ENCODE peak calls at places on chromosomes 7 and 10, in five cellular contexts. U is GM23338, H is H9, G is MM.1S, E is progenitor cell of endocrine pancreas. C is an unnamed sample.

GRCh38 chr10:6729967-6730366 is 149.9 kb upstream of the PRKCQ start:
- DNase-seq in U (no peak), E (no peak), G (no peak), H (no peak), C (no peak)

GRCh38 chr10:120087109-120087508 is 194.6 kb downstream of the SEC23IP start:
- DNase-seq in E (no peak), G (no peak), U (peak), H (no peak), C (no peak)

GRCh38 chr10:100886946-100887345 is 25.8 kb upstream of the SLF2 start:
- DNase-seq in G (no peak), H (peak), U (no peak), E (no peak), C (no peak)

GRCh38 chr7:71733108-71733870 is 601.3 kb downstream of the GALNT17 start:
- DNase-seq in H (peak), G (peak), U (peak), E (peak), C (peak)

GRCh38 chr7:82605247-82605864 is 161.8 kb upstream of the CACNA2D1 start:
- DNase-seq in H (no peak), E (no peak), G (peak), U (peak), C (no peak)

GRCh38 chr7:98202367-98203195 is 8.7 kb upstream of the BHLHA15 start:
- DNase-seq in E (no peak), H (no peak), U (no peak), G (peak), C (no peak)

GRCh38 chr7:44284881-44285541 is 40.4 kb downstream of the CAMK2B start:
- DNase-seq in U (no peak), E (peak), H (peak), G (no peak), C (peak)

GRCh38 chr7:117157121-117157870 is 165.6 kb downstream of the WNT2 start:
- DNase-seq in G (no peak), H (no peak), U (no peak), E (no peak), C (no peak)

GRCh38 chr10:16049050-16049449 is 188.7 kb upstream of the MINDY3 start:
- DNase-seq in U (peak), H (no peak), G (no peak), E (no peak), C (no peak)

GRCh38 chr10:100041620-100042019 is 31.9 kb upstream of the DNMBP start:
- DNase-seq in H (no peak), U (no peak), G (no peak), E (no peak), C (no peak)

GRCh38 chr7:44531421-44532380 is 9.4 kb downstream of the NPC1L1 start:
- DNase-seq in U (no peak), G (no peak), E (no peak), H (no peak), C (no peak)

GRCh38 chr7:22572937-22573336 is 72.9 kb upstream of the STEAP1B start:
- DNase-seq in U (no peak), H (no peak), E (no peak), G (no peak), C (no peak)

GRCh38 chr10:132306951-132307751 is 599 bp downstream of the STK32C start:
- DNase-seq in U (peak), E (peak), H (peak), G (no peak), C (no peak)

GRCh38 chr10:71221586-71222202 is 9.3 kb downstream of the UNC5B start:
- DNase-seq in G (no peak), E (no peak), U (no peak), H (no peak), C (no peak)

GRCh38 chr10:65358565-65358964 is 1567.3 kb upstream of the LRRTM3 start:
- DNase-seq in U (peak), H (peak), E (no peak), G (peak), C (no peak)

GRCh38 chr10:47379901-47380300 is 4.2 kb downstream of the ZNF488 start:
- DNase-seq in G (no peak), H (peak), U (no peak), E (no peak), C (no peak)

GRCh38 chr10:48199580-48200377 is 74.7 kb downstream of the FRMPD2 start:
- DNase-seq in U (no peak), E (no peak), H (no peak), G (no peak), C (no peak)

GRCh38 chr10:64630534-64630933 is 1109.3 kb downstream of the REEP3 start:
- DNase-seq in E (no peak), H (no peak), U (no peak), G (no peak), C (no peak)

GRCh38 chr7:87148332-87148955 is 3.8 kb upstream of the DMTF1 start:
- DNase-seq in U (peak), G (peak), H (no peak), E (no peak), C (no peak)

GRCh38 chr7:1100886-1101579 is 13.1 kb downstream of the GPER1 start:
- DNase-seq in U (no peak), G (no peak), H (no peak), E (no peak), C (no peak)

GRCh38 chr7:157139142-157140117 is 704 bp downstream of the UBE3C start:
- DNase-seq in U (peak), H (no peak), G (peak), E (peak), C (no peak)

GRCh38 chr10:123771877-123772644 is 105.9 kb downstream of the GPR26 start:
- DNase-seq in G (no peak), H (no peak), U (no peak), E (no peak), C (no peak)

GRCh38 chr10:101749033-101749432 is 26.9 kb downstream of the FGF8 start:
- DNase-seq in G (no peak), U (peak), E (no peak), H (peak), C (no peak)

GRCh38 chr7:18700147-18700546 is 204.6 kb downstream of the HDAC9 start:
- DNase-seq in G (no peak), E (no peak), H (peak), U (peak), C (no peak)

GRCh38 chr10:1059902-1060301 is 3.7 kb downstream of the WDR37 start:
- DNase-seq in E (no peak), U (no peak), H (no peak), G (no peak), C (no peak)

GRCh38 chr10:61943699-61944444 is 42.4 kb downstream of the ARID5B start:
- DNase-seq in H (no peak), E (no peak), G (no peak), U (no peak), C (no peak)

GRCh38 chr10:116658152-116658551 is 37.4 kb downstream of the PNLIPRP2 start:
- DNase-seq in U (no peak), G (no peak), H (no peak), E (no peak), C (no peak)

GRCh38 chr7:130363156-130363847 is 17.0 kb upstream of the CPA1 start:
- DNase-seq in U (no peak), G (no peak), H (no peak), E (no peak), C (no peak)

GRCh38 chr7:26428571-26428970 is 136.9 kb downstream of the SNX10 start:
- DNase-seq in G (no peak), U (no peak), E (no peak), H (no peak), C (no peak)

GRCh38 chr10:14624600-14624999 is 150.1 kb downstream of the FAM107B start:
- DNase-seq in U (no peak), G (no peak), H (no peak), E (no peak), C (no peak)

GRCh38 chr7:25122373-25122772 is 2.7 kb downstream of the CYCS start:
- DNase-seq in H (no peak), G (no peak), E (no peak), U (no peak), C (no peak)

GRCh38 chr7:114819629-114820362 is 102.1 kb upstream of the MDFIC start:
- DNase-seq in H (no peak), E (no peak), U (no peak), G (no peak), C (no peak)

GRCh38 chr10:121608669-121609190 is 10.5 kb upstream of the FGFR2 start:
- DNase-seq in E (peak), H (peak), U (peak), G (peak), C (no peak)
- TF ChIP-seq CTCF in E (peak), H (peak), U (peak), G (peak), C (peak)

GRCh38 chr10:70084189-70084588 is 31.5 kb downstream of the MACROH2A2 start:
- DNase-seq in H (no peak), E (no peak), U (no peak), G (no peak), C (no peak)
- TF ChIP-seq CTCF in H (no peak), E (no peak), U (no peak), G (no peak), C (no peak)

DNA sequence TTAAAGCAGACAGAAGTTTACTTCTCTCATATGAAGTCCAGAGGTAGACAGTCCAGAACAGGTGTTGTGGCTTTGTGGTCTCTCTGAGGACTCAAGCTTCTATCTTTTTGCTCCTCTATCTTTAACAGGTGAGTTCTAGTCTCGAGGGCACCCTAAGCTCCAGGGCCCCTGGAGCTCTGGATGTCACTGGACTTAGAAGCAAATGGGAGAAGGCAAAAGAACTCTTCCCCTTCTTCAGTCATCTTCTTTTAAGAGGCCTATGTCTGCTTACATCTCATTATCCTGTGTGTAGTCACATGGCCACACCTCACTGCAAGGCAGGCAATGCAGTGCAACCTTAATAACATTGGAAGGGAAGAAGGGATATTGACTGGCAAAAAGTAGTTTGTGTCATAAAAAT is 61.6 kb downstream of the ADCYAP1R1 start:
- DNase-seq in H (no peak), G (no peak), E (no peak), U (no peak), C (no peak)
- TF ChIP-seq CTCF in H (no peak), G (no peak), E (no peak), U (no peak), C (no peak)

GRCh38 chr7:52154382-52154781 is 837.8 kb upstream of the COBL start:
- DNase-seq in E (no peak), U (peak), H (no peak), G (no peak), C (no peak)
- TF ChIP-seq CTCF in E (peak), U (peak), H (peak), G (peak), C (peak)

GRCh38 chr7:97064972-97065587 is 40.4 kb upstream of the DLX5 start:
- DNase-seq in H (no peak), U (peak), E (no peak), G (peak), C (no peak)
- TF ChIP-seq CTCF in H (peak), U (peak), E (peak), G (peak), C (peak)